ENCODE peak calls at places on chromosome 14, in five cellular contexts. Y, O, H, N and V are unnamed samples.

GRCh38 chr14:76742961-76743360 is 18.3 kb upstream of the VASH1 start:
- DNase-seq in Y (peak), O (no peak), H (no peak), N (no peak), V (no peak)

GRCh38 chr14:74377976-74378690 is 29.9 kb downstream of the VRTN start:
- DNase-seq in Y (no peak), O (no peak), H (no peak), N (no peak), V (no peak)

GRCh38 chr14:100025111-100025510 is 40.1 kb upstream of the EVL start:
- DNase-seq in Y (peak), O (peak), H (no peak), N (no peak), V (peak)

GRCh38 chr14:51455041-51455835 is 196.5 kb upstream of the FRMD6 start:
- DNase-seq in Y (no peak), O (no peak), H (no peak), N (no peak), V (no peak)

GRCh38 chr14:49954171-49954631 is 61.3 kb downstream of the ARF6 start:
- DNase-seq in Y (no peak), O (no peak), H (no peak), N (no peak), V (no peak)

GRCh38 chr14:21084988-21085853 is 13.2 kb downstream of the ZNF219 start:
- DNase-seq in Y (no peak), O (no peak), H (no peak), N (no peak), V (no peak)

GRCh38 chr14:73662439-73663056 is 17.8 kb downstream of the DNAL1 start:
- DNase-seq in Y (no peak), O (no peak), H (no peak), N (no peak), V (peak)

GRCh38 chr14:99072956-99073355 is 199.0 kb downstream of the BCL11B start:
- DNase-seq in Y (no peak), O (no peak), H (no peak), N (no peak), V (no peak)